ENCODE peak calls at places on chromosomes 4 and X, in nine cellular contexts. E, M, L, G, K, A, D, X and T are unnamed samples.

GRCh38 chr4:10584042-10584441 is 100.5 kb downstream of the CLNK start:
- DNase-seq in E (peak), M (peak), L (no peak), G (peak), K (no peak), A (no peak), D (peak), X (no peak), T (no peak)

GRCh38 chr4:37693450-37694190 is 7.4 kb upstream of the RELL1 start:
- DNase-seq in E (peak), M (no peak), L (no peak), G (peak), K (no peak), A (no peak), D (peak), X (no peak), T (no peak)

GRCh38 chrX:110421499-110422455 is 63.1 kb downstream of the RTL9 start:
- DNase-seq in E (no peak), M (no peak), L (no peak), G (no peak), K (no peak), A (no peak), D (no peak), X (no peak), T (no peak)

GRCh38 chr4:5893013-5893580 is at the start of gene CRMP1:
- DNase-seq in E (peak), M (no peak), L (no peak), G (no peak), K (no peak), A (no peak), D (peak), X (no peak), T (no peak)

GRCh38 chrX:270848-271367 is 10.3 kb upstream of the PLCXD1 start:
- DNase-seq in E (no peak), M (no peak), L (no peak), G (no peak), K (no peak), A (no peak), D (no peak), X (peak), T (no peak)

GRCh38 chrX:53223068-53223693 is 1.8 kb downstream of the KDM5C start:
- DNase-seq in E (peak), M (peak), L (no peak), G (peak), K (no peak), A (no peak), D (no peak), X (no peak), T (no peak)

GRCh38 chrX:137432609-137433008 is 133.3 kb upstream of the ZIC3 start:
- DNase-seq in E (no peak), M (peak), L (no peak), G (no peak), K (no peak), A (no peak), D (no peak), X (no peak), T (no peak)

GRCh38 chrX:41145920-41146608 is 60.8 kb downstream of the USP9X start:
- DNase-seq in E (peak), M (peak), L (no peak), G (peak), K (no peak), A (no peak), D (peak), X (no peak), T (no peak)

GRCh38 chr4:54872246-54872645 is 214.5 kb downstream of the KIT start:
- DNase-seq in E (no peak), M (no peak), L (no peak), G (no peak), K (no peak), A (no peak), D (peak), X (no peak), T (no peak)

GRCh38 chr4:5626916-5627315 is 81.4 kb downstream of the EVC2 start:
- DNase-seq in E (no peak), M (no peak), L (no peak), G (no peak), K (no peak), A (no peak), D (no peak), X (no peak), T (no peak)

GRCh38 chrX:41541381-41541780 is 94.2 kb downstream of the NYX start:
- DNase-seq in E (no peak), M (no peak), L (no peak), G (no peak), K (no peak), A (no peak), D (no peak), X (no peak), T (no peak)

GRCh38 chrX:316351-317325 is 2.0 kb downstream of the GTPBP6 start:
- DNase-seq in E (no peak), M (no peak), L (no peak), G (no peak), K (no peak), A (no peak), D (no peak), X (peak), T (no peak)

GRCh38 chr4:67288964-67289363 is 256.3 kb downstream of the CENPC start:
- DNase-seq in E (no peak), M (peak), L (no peak), G (peak), K (peak), A (no peak), D (no peak), X (no peak), T (no peak)

GRCh38 chr4:135564090-135564489 is 1362.5 kb upstream of the PABPC4L start:
- DNase-seq in E (no peak), M (no peak), L (no peak), G (no peak), K (no peak), A (no peak), D (no peak), X (no peak), T (no peak)